ENCODE peak calls at places on chromosomes 5 and 9, in seven cellular contexts. T is HepG2, E is SK-N-SH, H is HCT116, P is GM12878, A is K562, W is H1. N is an unnamed sample.

GRCh38 chr9:86730165-86730928 is 217.0 kb downstream of the GAS1 start:
- DNase-seq in T (no peak), E (no peak), H (no peak), P (no peak), A (no peak), W (no peak), N (no peak)

GRCh38 chr5:129459485-129460120 is 495 bp upstream of the ADAMTS19 start:
- DNase-seq in T (no peak), E (peak; percentile 44), H (no peak), P (no peak), A (no peak), W (peak; percentile 78), N (no peak)

GRCh38 chr9:81855538-81855937 is 72.7 kb upstream of the SPATA31D4 start:
- DNase-seq in T (no peak), E (no peak), H (no peak), P (no peak), A (no peak), W (no peak), N (no peak)

GRCh38 chr5:82595083-82595482 is 316.9 kb upstream of the RPS23 start:
- DNase-seq in T (no peak), E (no peak), H (no peak), P (no peak), A (no peak), W (no peak), N (no peak)

GRCh38 chr9:111743275-111743674 is 51.5 kb downstream of the SHOC1 start:
- DNase-seq in T (peak; percentile 6), E (no peak), H (peak; percentile 87), P (no peak), A (no peak), W (no peak), N (no peak)

GRCh38 chr5:132777209-132778069 is at the start of gene SEPTIN8:
- DNase-seq in T (no peak), E (peak; percentile 90), H (no peak), P (no peak), A (peak; percentile 87), W (peak; percentile 73), N (peak; percentile 69)

GRCh38 chr5:73673161-73673591 is 47.2 kb downstream of the ARHGEF28 start:
- DNase-seq in T (peak; percentile 67), E (no peak), H (no peak), P (no peak), A (no peak), W (no peak), N (no peak)

GRCh38 chr5:168007286-168007685 is 284.2 kb upstream of the WWC1 start:
- DNase-seq in T (no peak), E (no peak), H (no peak), P (no peak), A (no peak), W (no peak), N (no peak)

GRCh38 chr9:121340676-121341392 is 29.2 kb downstream of the STOM start:
- DNase-seq in T (no peak), E (no peak), H (no peak), P (no peak), A (no peak), W (no peak), N (no peak)

GRCh38 chr9:19411316-19411715 is 2.5 kb downstream of the ACER2 start:
- DNase-seq in T (no peak), E (no peak), H (no peak), P (no peak), A (no peak), W (no peak), N (no peak)

GRCh38 chr5:107425541-107426031 is 245.2 kb downstream of the EFNA5 start:
- DNase-seq in T (no peak), E (no peak), H (peak; percentile 36), P (no peak), A (no peak), W (no peak), N (no peak)

GRCh38 chr5:7850533-7851239 is at the start of gene CFAP90:
- DNase-seq in T (peak; percentile 49), E (peak; percentile 94), H (no peak), P (no peak), A (no peak), W (peak; percentile 93), N (no peak)

GRCh38 chr9:693460-694390 is 147.8 kb upstream of the DMRT1 start:
- DNase-seq in T (no peak), E (no peak), H (no peak), P (no peak), A (no peak), W (no peak), N (no peak)

GRCh38 chr5:113421643-113422132 is 13.1 kb downstream of the TSSK1B start:
- DNase-seq in T (no peak), E (no peak), H (no peak), P (no peak), A (no peak), W (no peak), N (no peak)

GRCh38 chr5:7492371-7492770 is 96.4 kb downstream of the ADCY2 start:
- DNase-seq in T (no peak), E (no peak), H (no peak), P (no peak), A (no peak), W (no peak), N (no peak)

GRCh38 chr5:124087752-124088151 is 575.8 kb downstream of the CSNK1G3 start:
- DNase-seq in T (no peak), E (no peak), H (no peak), P (no peak), A (no peak), W (no peak), N (no peak)

GRCh38 chr5:158928405-158928804 is 171.3 kb downstream of the EBF1 start:
- DNase-seq in T (no peak), E (no peak), H (no peak), P (no peak), A (no peak), W (no peak), N (no peak)
- TF ChIP-seq JUND in T (no peak), E (no peak), H (no peak), P (no peak), A (no peak), W (no peak), N (no peak)

GRCh38 chr5:158940977-158941376 is 158.7 kb downstream of the EBF1 start:
- DNase-seq in T (no peak), E (no peak), H (no peak), P (no peak), A (no peak), W (no peak), N (no peak)

GRCh38 chr5:158929579-158930233 is 170.0 kb downstream of the EBF1 start:
- DNase-seq in T (no peak), E (no peak), H (no peak), P (no peak), A (no peak), W (no peak), N (no peak)

GRCh38 chr5:158938181-158938580 is 161.5 kb downstream of the EBF1 start:
- DNase-seq in T (no peak), E (no peak), H (no peak), P (no peak), A (no peak), W (no peak), N (no peak)

GRCh38 chr5:158933494-158934318 is 166.0 kb downstream of the EBF1 start:
- DNase-seq in T (no peak), E (no peak), H (no peak), P (no peak), A (no peak), W (no peak), N (no peak)

GRCh38 chr5:158935215-158935614 is 164.5 kb downstream of the EBF1 start:
- DNase-seq in T (no peak), E (no peak), H (no peak), P (no peak), A (no peak), W (no peak), N (no peak)
- TF ChIP-seq JUND in T (no peak), E (no peak), H (no peak), P (no peak), A (no peak), W (no peak), N (no peak)

GRCh38 chr5:13477118-13477737 is 467.3 kb downstream of the DNAH5 start:
- DNase-seq in T (no peak), E (no peak), H (no peak), P (no peak), A (no peak), W (no peak), N (no peak)
- TF ChIP-seq JUND in T (no peak), E (no peak), H (no peak), P (no peak), A (no peak), W (no peak), N (no peak)

GRCh38 chr5:157458835-157459234 is 1.2 kb upstream of the NIPAL4 start:
- DNase-seq in T (no peak), E (no peak), H (no peak), P (no peak), A (no peak), W (no peak), N (no peak)

GRCh38 chr5:157460921-157461792 is 1.1 kb downstream of the NIPAL4 start:
- DNase-seq in T (no peak), E (no peak), H (no peak), P (no peak), A (no peak), W (no peak), N (no peak)

GRCh38 chr5:157457391-157457790 is 2.6 kb upstream of the NIPAL4 start:
- DNase-seq in T (no peak), E (no peak), H (no peak), P (no peak), A (no peak), W (peak; percentile 11), N (no peak)

GRCh38 chr5:157463081-157463480 is 3.1 kb downstream of the NIPAL4 start:
- DNase-seq in T (no peak), E (no peak), H (no peak), P (no peak), A (no peak), W (no peak), N (no peak)

DNA sequence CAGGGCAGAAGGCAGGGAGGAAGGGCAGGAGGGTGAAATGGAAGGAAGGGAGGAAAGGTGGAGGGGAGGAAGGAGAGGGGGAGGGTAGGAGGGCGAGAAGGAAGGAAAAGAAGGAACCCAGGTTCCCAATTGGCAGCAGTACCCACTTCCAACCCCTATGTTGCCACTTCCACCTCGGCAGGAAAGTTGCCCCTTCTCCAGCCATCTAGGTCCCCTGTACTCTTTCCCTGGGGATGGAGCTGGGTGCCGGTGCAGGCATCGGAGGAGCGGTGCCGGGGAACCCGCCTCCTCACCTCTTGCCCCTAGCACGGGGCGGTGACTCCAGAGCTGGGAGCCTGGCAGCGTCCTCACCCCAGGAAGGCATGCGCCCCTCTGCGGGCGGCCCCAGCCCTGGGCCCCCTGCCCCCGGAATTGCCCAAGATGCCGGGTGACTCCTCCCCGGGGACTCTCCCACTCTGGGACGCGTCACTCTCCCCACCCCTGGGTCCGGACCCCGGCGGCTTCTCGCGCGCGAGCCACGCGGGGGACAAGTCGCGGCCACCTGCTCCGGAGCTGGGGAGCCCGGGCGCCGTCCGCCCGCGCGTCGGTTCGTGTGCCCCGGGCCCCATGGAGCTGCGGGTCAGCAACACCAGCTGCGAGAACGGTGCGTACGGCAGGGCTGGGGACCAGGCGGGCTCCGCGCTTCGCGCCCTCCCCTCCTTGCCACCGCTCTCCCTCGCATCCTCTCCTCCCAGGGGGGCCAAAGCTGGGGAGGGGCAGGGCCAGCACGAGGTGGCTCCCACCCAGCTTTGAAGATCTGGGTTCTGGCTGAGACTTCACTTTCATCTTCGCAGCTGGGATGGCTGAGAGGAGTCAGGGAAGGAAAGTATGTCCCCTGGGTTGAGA is at the start of gene NIPAL4:
- DNase-seq in T (no peak), E (peak; percentile 77), H (no peak), P (no peak), A (no peak), W (peak; percentile 71), N (peak; percentile 36)
- TF ChIP-seq JUND in T (no peak), E (no peak), H (no peak), P (no peak), A (no peak), W (no peak), N (no peak)

N was measured in T47D.